ENCODE peak calls at places on chromosomes 6 and 20, in four cellular contexts. Q is fibroblast of mammary gland, G is epithelial cell of esophagus, D is K562. S is an unnamed sample.

GRCh38 chr6:74715362-74716068 is 490.3 kb downstream of the COL12A1 start:
- DNase-seq in Q (peak; percentile 62), G (peak; percentile 62), D (no peak), S (no peak)

GRCh38 chr6:27966044-27966443 is 9.0 kb downstream of the OR2B6 start:
- DNase-seq in G (no peak), D (no peak), Q (no peak), S (no peak)

GRCh38 chr20:32727663-32728062 is 15.6 kb downstream of the COMMD7 start:
- DNase-seq in Q (peak; percentile 92), G (no peak), D (no peak), S (no peak)

GRCh38 chr6:105609375-105609991 is 206.6 kb upstream of the PREP start:
- DNase-seq in G (no peak), D (no peak), Q (no peak), S (peak; percentile 21)

GRCh38 chr6:38262041-38262440 is 377.7 kb downstream of the BTBD9 start:
- DNase-seq in Q (peak; percentile 87), G (peak; percentile 76), D (no peak), S (peak; percentile 15)

GRCh38 chr6:399785-400517 is 8.4 kb downstream of the IRF4 start:
- DNase-seq in G (no peak), Q (no peak), D (no peak), S (no peak)

GRCh38 chr20:40868568-40869223 is 159.9 kb upstream of the TOP1 start:
- DNase-seq in D (no peak), G (no peak), Q (peak; percentile 71), S (no peak)

GRCh38 chr20:22560817-22561216 is 23.6 kb downstream of the FOXA2 start:
- DNase-seq in D (no peak), Q (no peak), G (no peak), S (no peak)

GRCh38 chr6:8064638-8065518 is 689 bp upstream of the BLOC1S5 start:
- DNase-seq in D (no peak), Q (no peak), G (no peak), S (no peak)

GRCh38 chr6:165658395-165659058 is 4.5 kb downstream of the PDE10A start:
- DNase-seq in Q (no peak), G (no peak), D (no peak), S (no peak)

GRCh38 chr6:8982659-8983058 is 547.3 kb upstream of the SLC35B3 start:
- DNase-seq in G (no peak), D (no peak), Q (no peak), S (no peak)

GRCh38 chr20:47343007-47343472 is 13.5 kb downstream of the ZMYND8 start:
- DNase-seq in Q (no peak), G (no peak), D (no peak), S (no peak)

GRCh38 chr6:23089981-23090380 is 520.6 kb downstream of the HDGFL1 start:
- DNase-seq in Q (peak; percentile 59), G (no peak), D (no peak), S (no peak)

GRCh38 chr20:33915726-33916331 is 77.9 kb upstream of the RALY start:
- DNase-seq in D (peak; percentile 82), Q (no peak), G (peak; percentile 43), S (peak; percentile 30)

GRCh38 chr20:44457016-44457415 is 18.7 kb upstream of the TTPAL start:
- DNase-seq in D (peak; percentile 43), G (no peak), Q (no peak), S (no peak)

GRCh38 chr6:391559-392440 is at the start of gene IRF4:
- DNase-seq in G (peak; percentile 9), Q (peak; percentile 9), D (no peak), S (no peak)

GRCh38 chr6:105022416-105022815 is 65.5 kb downstream of the LIN28B start:
- DNase-seq in D (no peak), G (no peak), Q (no peak), S (no peak)

GRCh38 chr6:15148356-15149058 is 97.4 kb upstream of the JARID2 start:
- DNase-seq in D (no peak), Q (peak; percentile 86), G (peak; percentile 98), S (no peak)

DNA sequence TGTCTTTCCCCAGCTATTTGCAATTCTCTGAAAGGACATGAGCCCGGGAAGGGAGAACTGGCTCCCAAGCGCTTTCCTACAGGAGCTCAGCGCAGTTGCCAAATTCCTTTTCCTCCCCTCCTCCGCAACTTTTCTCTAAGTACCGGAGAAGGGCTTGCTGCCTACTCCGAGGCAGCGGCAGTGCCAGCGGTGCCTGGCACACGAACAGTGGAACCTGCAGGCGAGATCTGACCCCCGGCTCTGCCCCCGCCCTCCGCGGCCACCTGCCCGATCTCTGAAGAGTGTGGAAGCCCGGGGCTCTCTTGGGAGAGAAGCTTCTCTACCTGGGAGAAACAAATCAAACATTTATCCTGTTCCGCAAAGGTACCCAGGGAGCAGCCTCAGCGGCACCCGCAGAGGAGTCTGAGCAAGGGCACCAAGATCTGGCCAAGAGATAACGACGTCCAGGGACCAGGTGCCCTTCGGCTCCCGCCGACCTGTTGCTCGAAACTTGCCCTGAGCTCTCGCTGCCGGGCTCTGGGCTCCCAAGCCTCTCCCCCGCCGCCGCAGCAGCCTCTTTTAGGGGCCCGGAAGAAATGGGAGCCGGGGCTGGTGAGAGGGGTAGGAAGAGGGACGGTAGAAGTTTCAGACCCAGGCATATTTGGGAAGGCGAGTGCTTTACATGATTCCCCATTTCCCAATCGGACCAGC is 2.1 kb downstream of the CBLN4 start:
- DNase-seq in G (no peak), D (no peak), Q (no peak), S (no peak)
- H3K4me3 ChIP-seq in G (no peak overlapping the region), D (no peak overlapping the region), Q (no peak overlapping the region), S (no peak overlapping the region)

GRCh38 chr20:1325173-1326030 is 3.5 kb downstream of the SDCBP2 start:
- DNase-seq in G (peak; percentile 95), Q (peak; percentile 99), D (peak; percentile 97), S (peak; percentile 99)
- TF ChIP-seq CTCF in G (no peak), Q (no peak), D (no peak), S (peak; percentile 32)

GRCh38 chr20:49483018-49483705 is 694 bp upstream of the KCNB1 start:
- DNase-seq in D (no peak), G (no peak), Q (no peak), S (no peak)

GRCh38 chr20:49484180-49485140 is 2.0 kb upstream of the KCNB1 start:
- DNase-seq in Q (peak; percentile 64), G (peak; percentile 85), D (peak; percentile 73), S (peak; percentile 71)

GRCh38 chr20:49482173-49482572 is 295 bp downstream of the KCNB1 start:
- DNase-seq in D (no peak), Q (no peak), G (no peak), S (peak; percentile 9)

GRCh38 chr20:49482621-49483017 is at the start of gene KCNB1:
- DNase-seq in G (peak; percentile 29), D (peak; percentile 74), Q (peak; percentile 18), S (peak; percentile 60)

DNA sequence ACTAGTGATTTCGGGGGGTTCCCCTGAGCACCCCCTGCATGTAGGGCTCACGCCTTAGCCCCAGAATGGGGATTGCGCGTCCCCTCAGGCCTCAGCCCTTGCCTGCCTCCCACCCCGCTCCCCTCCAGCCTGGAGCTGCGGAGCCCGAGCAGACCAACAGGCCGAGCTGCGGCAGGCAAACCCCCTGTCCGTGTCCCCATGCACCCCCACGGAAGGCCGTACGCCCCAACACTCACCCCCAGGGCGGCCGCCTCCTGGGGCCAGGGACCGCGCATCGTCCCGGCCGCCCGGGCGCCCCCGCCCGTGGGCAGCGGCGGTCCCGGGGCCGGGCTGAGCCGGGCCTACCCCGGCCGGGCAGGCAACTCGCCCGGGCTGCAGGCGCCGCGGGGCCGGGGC is 1.2 kb upstream of the KCNB1 start:
- DNase-seq in Q (no peak), G (no peak), D (no peak), S (no peak)
- H3K4me3 ChIP-seq in Q (no peak overlapping the region), G (no peak overlapping the region), D (no peak overlapping the region), S (peak overlapping the region; percentile 42)

GRCh38 chr20:64050261-64051032 is 1.0 kb upstream of the SOX18 start:
- DNase-seq in D (peak; percentile 75), Q (no peak), G (no peak), S (no peak)
- TF ChIP-seq CTCF in D (peak; percentile 69), Q (no peak), G (no peak), S (peak; percentile 21)

DNA sequence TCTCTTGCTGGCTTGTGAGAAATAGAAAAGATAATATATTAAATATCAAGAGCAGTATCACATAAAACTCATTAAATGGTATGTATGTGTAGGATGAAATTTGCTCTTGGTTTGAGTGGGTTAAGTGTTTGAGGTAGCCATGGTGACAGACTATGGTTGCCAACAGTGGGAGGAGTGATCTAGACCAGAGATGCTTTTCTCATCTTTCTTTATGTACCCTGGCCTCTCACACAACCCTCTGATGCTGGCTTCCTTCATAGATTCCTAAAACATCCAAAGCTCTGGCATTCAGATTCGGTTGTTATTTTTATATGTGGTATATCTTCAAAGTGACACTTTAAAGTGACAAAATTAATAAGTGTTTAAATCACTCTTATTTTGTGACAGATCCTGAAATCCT is 9.0 kb upstream of the MLIP start:
- DNase-seq in Q (no peak), G (no peak), D (no peak), S (no peak)
- H3K4me3 ChIP-seq in Q (no peak overlapping the region), G (no peak overlapping the region), D (no peak overlapping the region), S (no peak overlapping the region)

GRCh38 chr6:159693894-159694545 is 979 bp upstream of the SOD2 start:
- DNase-seq in G (peak; percentile 82), D (peak; percentile 62), Q (peak; percentile 51), S (no peak)

GRCh38 chr6:159692303-159693127 is 526 bp downstream of the SOD2 start:
- DNase-seq in Q (no peak), D (peak; percentile 53), G (peak; percentile 71), S (peak; percentile 51)

GRCh38 chr6:159691963-159692287 is 1.1 kb downstream of the SOD2 start:
- DNase-seq in D (peak; percentile 25), Q (no peak), G (peak; percentile 7), S (no peak)

GRCh38 chr6:159691133-159691962 is 1.7 kb downstream of the SOD2 start:
- DNase-seq in G (peak; percentile 87), D (peak; percentile 56), Q (peak; percentile 92), S (peak; percentile 53)

GRCh38 chr6:159693128-159693893 is at the start of gene SOD2:
- DNase-seq in G (peak; percentile 76), D (peak; percentile 96), Q (peak; percentile 79), S (peak; percentile 84)
- TF ChIP-seq CTCF in G (no peak), D (no peak), Q (no peak), S (no peak)

GRCh38 chr6:151765444-151765886 is 42.0 kb upstream of the ESR1 start:
- DNase-seq in Q (peak; percentile 91), G (peak; percentile 86), D (peak; percentile 63), S (no peak)
- H3K4me3 ChIP-seq in Q (no peak overlapping the region), G (no peak overlapping the region), D (no peak overlapping the region), S (no peak overlapping the region)

GRCh38 chr6:10747251-10747972 is at the start of gene TMEM14B:
- DNase-seq in G (peak; percentile 97), D (peak; percentile 99), Q (peak; percentile 92), S (peak; percentile 100)
- TF ChIP-seq CTCF in G (no peak), D (no peak), Q (no peak), S (no peak)

GRCh38 chr6:148343383-148343782 is 745 bp downstream of the SASH1 start:
- DNase-seq in G (no peak), Q (no peak), D (no peak), S (no peak)

GRCh38 chr6:148345578-148345977 is 2.9 kb downstream of the SASH1 start:
- DNase-seq in Q (no peak), D (no peak), G (no peak), S (no peak)

GRCh38 chr6:148343028-148343374 is 363 bp downstream of the SASH1 start:
- DNase-seq in D (no peak), Q (no peak), G (no peak), S (no peak)

GRCh38 chr6:148347076-148348054 is 4.7 kb downstream of the SASH1 start:
- DNase-seq in Q (no peak), G (no peak), D (no peak), S (no peak)

GRCh38 chr6:148345176-148345575 is 2.5 kb downstream of the SASH1 start:
- DNase-seq in D (no peak), Q (no peak), G (no peak), S (peak; percentile 12)
- H3K4me3 ChIP-seq in D (no peak overlapping the region), Q (no peak overlapping the region), G (no peak overlapping the region), S (peak overlapping the region; percentile 78)

GRCh38 chr6:80543598-80544181 is 437.2 kb downstream of the BCKDHB start:
- DNase-seq in Q (peak; percentile 80), G (peak; percentile 78), D (no peak), S (no peak)
- TF ChIP-seq CTCF in Q (peak; percentile 8), G (no peak), D (no peak), S (no peak)

S was measured in heart right ventricle.